ENCODE peak calls at places on chromosomes 1 and 21, in eight cellular contexts. U is AG08395; N is C1 segment of cervical spinal cord; E is neural crest cell; F is HT-29; Z is CD8-positive, alpha-beta memory T cell; G is progenitor cell of endocrine pancreas; X is NCI-H1048. Q is an unnamed sample.
A peak's percentile ranks its signal among the peaks of the same experiment; 100 is the strongest.

GRCh38 chr1:240946926-240947325 is 335.0 kb upstream of the GREM2 start:
- DNase-seq in X (no peak), F (peak; percentile 81), E (peak; percentile 28), G (no peak), Z (no peak), N (no peak), U (peak; percentile 75), Q (no peak)

GRCh38 chr1:20211511-20211931 is 25.2 kb upstream of the PLA2G2C start:
- DNase-seq in Z (no peak), E (no peak), G (no peak), N (no peak), U (no peak), X (no peak), F (no peak), Q (no peak)

GRCh38 chr1:103177146-103177850 is 69.0 kb upstream of the COL11A1 start:
- DNase-seq in N (no peak), U (no peak), X (no peak), Z (no peak), F (no peak), G (no peak), E (no peak), Q (no peak)

GRCh38 chr1:109704173-109704572 is 7.9 kb upstream of the GSTM5 start:
- DNase-seq in Z (no peak), F (no peak), U (peak; percentile 0), G (no peak), E (no peak), X (no peak), N (no peak), Q (no peak)

GRCh38 chr1:66380452-66381212 is 153.3 kb upstream of the SGIP1 start:
- DNase-seq in X (no peak), Z (no peak), F (no peak), N (no peak), U (no peak), G (no peak), E (no peak), Q (no peak)

GRCh38 chr1:180927348-180927747 is 14.7 kb downstream of the KIAA1614 start:
- DNase-seq in Z (no peak), G (no peak), N (no peak), F (no peak), X (no peak), E (no peak), U (no peak), Q (no peak)

GRCh38 chr1:193451606-193452005 is 265.2 kb upstream of the B3GALT2 start:
- DNase-seq in X (no peak), U (no peak), Z (no peak), E (no peak), G (no peak), F (no peak), N (no peak), Q (no peak)

GRCh38 chr21:44795342-44795741 is 6.3 kb downstream of the UBE2G2 start:
- DNase-seq in F (no peak), N (no peak), E (no peak), X (no peak), Z (no peak), G (no peak), U (no peak), Q (no peak)

Q was measured in upper lobe of left lung.